ENCODE peak calls at places on chromosomes 4 and X, in nine cellular contexts. Z, L, K, S, J, R, C, A and D are unnamed samples.
A peak's percentile ranks its signal among the peaks of the same experiment; 100 is the strongest.

GRCh38 chrX:153708415-153708814 is 15.8 kb downstream of the BCAP31 start:
- DNase-seq in R (peak; percentile 72), Z (peak; percentile 53), S (peak; percentile 85), L (peak; percentile 78), A (peak; percentile 79), J (no peak), K (peak; percentile 73), C (no peak), D (peak; percentile 70)

GRCh38 chr4:112145820-112146813 is 863 bp downstream of the FAM241A start:
- DNase-seq in K (peak; percentile 65), C (no peak), A (peak; percentile 24), L (peak; percentile 54), J (no peak), S (peak; percentile 82), Z (peak; percentile 41), R (peak; percentile 47), D (no peak)

GRCh38 chrX:65696613-65697012 is 29.2 kb downstream of the MSN start:
- DNase-seq in J (no peak), Z (no peak), K (no peak), S (no peak), L (no peak), A (no peak), R (no peak), C (no peak), D (no peak)

GRCh38 chr4:170093978-170094377 is 4.2 kb upstream of the AADAT start:
- DNase-seq in J (no peak), L (no peak), R (no peak), S (no peak), Z (no peak), K (no peak), A (no peak), C (no peak), D (no peak)

GRCh38 chrX:68186552-68187262 is 246.6 kb downstream of the OPHN1 start:
- DNase-seq in S (no peak), K (no peak), L (no peak), A (peak; percentile 47), Z (no peak), R (no peak), J (no peak), C (no peak), D (no peak)

GRCh38 chrX:153573999-153574398 is 24.9 kb downstream of the CCNQ start:
- DNase-seq in A (no peak), L (no peak), J (no peak), R (no peak), Z (no peak), C (no peak), K (peak; percentile 54), S (no peak), D (no peak)

GRCh38 chrX:95117556-95117955 is 1443.5 kb downstream of the FAM133A start:
- DNase-seq in A (no peak), K (no peak), L (no peak), C (no peak), J (no peak), Z (no peak), S (no peak), R (no peak), D (no peak)

GRCh38 chr4:85862896-85863295 is 387.9 kb downstream of the ARHGAP24 start:
- DNase-seq in R (no peak), J (no peak), K (no peak), C (no peak), A (no peak), Z (no peak), L (no peak), S (no peak), D (no peak)

GRCh38 chr4:14539246-14539645 is 463.0 kb upstream of the CPEB2 start:
- DNase-seq in J (no peak), K (no peak), L (no peak), Z (no peak), A (no peak), S (no peak), R (no peak), C (no peak), D (no peak)

GRCh38 chr4:145954924-145955339 is 16.3 kb upstream of the ZNF827 start:
- DNase-seq in L (peak; percentile 88), J (no peak), Z (no peak), C (peak; percentile 47), K (no peak), A (peak; percentile 96), R (no peak), S (no peak), D (no peak)

GRCh38 chrX:115233497-115234219 is at the start of gene LRCH2:
- DNase-seq in S (peak; percentile 77), Z (peak; percentile 41), K (peak; percentile 55), C (no peak), A (peak; percentile 41), L (peak; percentile 55), R (no peak), J (no peak), D (no peak)

GRCh38 chrX:136086521-136086920 is 60.8 kb upstream of the FHL1 start:
- DNase-seq in K (no peak), R (no peak), C (no peak), S (no peak), J (no peak), A (peak; percentile 24), L (peak; percentile 2), Z (no peak), D (no peak)

GRCh38 chr4:7070729-7071511 is 3.1 kb upstream of the GRPEL1 start:
- DNase-seq in L (peak; percentile 70), Z (peak; percentile 71), R (peak; percentile 89), S (peak; percentile 91), C (peak; percentile 67), J (peak; percentile 88), A (peak; percentile 54), K (peak; percentile 93), D (peak; percentile 85)

GRCh38 chrX:134718329-134719317 is 60.4 kb upstream of the PLAC1 start:
- DNase-seq in J (no peak), K (peak; percentile 8), A (peak; percentile 95), L (peak; percentile 92), Z (peak; percentile 14), S (no peak), R (peak; percentile 68), C (peak; percentile 75), D (no peak)

GRCh38 chrX:71253253-71254091 is 468 bp downstream of the ZMYM3 start:
- DNase-seq in A (peak; percentile 13), J (no peak), Z (peak; percentile 26), C (no peak), L (peak; percentile 48), R (no peak), S (peak; percentile 79), K (peak; percentile 55), D (no peak)

GRCh38 chr4:38673109-38673978 is 9.3 kb downstream of the KLF3 start:
- DNase-seq in L (no peak), K (peak; percentile 62), S (peak; percentile 85), C (no peak), Z (peak; percentile 60), J (no peak), R (peak; percentile 62), A (no peak), D (peak; percentile 71)

GRCh38 chrX:69024931-69025330 is 140.3 kb downstream of the PJA1 start:
- DNase-seq in C (no peak), Z (peak; percentile 65), J (no peak), A (peak; percentile 59), K (peak; percentile 5), S (peak; percentile 91), R (peak; percentile 65), L (peak; percentile 85), D (peak; percentile 75)

GRCh38 chrX:156005144-156005543 is 7.6 kb downstream of the IL9R start:
- DNase-seq in K (no peak), J (no peak), A (no peak), C (no peak), R (no peak), L (no peak), Z (no peak), S (no peak), D (no peak)

GRCh38 chrX:136497556-136498048 is at the start of gene HTATSF1:
- DNase-seq in R (no peak), K (peak; percentile 8), L (no peak), Z (no peak), S (peak; percentile 53), C (no peak), A (no peak), J (no peak), D (no peak)

GRCh38 chr4:86092684-86093083 is 267.2 kb downstream of the MAPK10 start:
- DNase-seq in A (peak; percentile 81), Z (no peak), J (no peak), S (no peak), R (no peak), L (peak; percentile 79), C (no peak), K (no peak), D (no peak)

GRCh38 chrX:123155327-123155726 is 28.8 kb upstream of the GRIA3 start:
- DNase-seq in S (no peak), Z (no peak), A (no peak), C (no peak), R (no peak), L (no peak), K (no peak), J (no peak), D (no peak)
- H3K27me3 ChIP-seq in S (no peaks in the 10 kb centered on the region), Z (no peaks in the 10 kb centered on the region), A (no peaks in the 10 kb centered on the region), C (no peaks in the 10 kb centered on the region), R (no peaks in the 10 kb centered on the region), L (no peaks in the 10 kb centered on the region), K (no peaks in the 10 kb centered on the region), J (no peaks in the 10 kb centered on the region), D (no peaks in the 10 kb centered on the region)

DNA sequence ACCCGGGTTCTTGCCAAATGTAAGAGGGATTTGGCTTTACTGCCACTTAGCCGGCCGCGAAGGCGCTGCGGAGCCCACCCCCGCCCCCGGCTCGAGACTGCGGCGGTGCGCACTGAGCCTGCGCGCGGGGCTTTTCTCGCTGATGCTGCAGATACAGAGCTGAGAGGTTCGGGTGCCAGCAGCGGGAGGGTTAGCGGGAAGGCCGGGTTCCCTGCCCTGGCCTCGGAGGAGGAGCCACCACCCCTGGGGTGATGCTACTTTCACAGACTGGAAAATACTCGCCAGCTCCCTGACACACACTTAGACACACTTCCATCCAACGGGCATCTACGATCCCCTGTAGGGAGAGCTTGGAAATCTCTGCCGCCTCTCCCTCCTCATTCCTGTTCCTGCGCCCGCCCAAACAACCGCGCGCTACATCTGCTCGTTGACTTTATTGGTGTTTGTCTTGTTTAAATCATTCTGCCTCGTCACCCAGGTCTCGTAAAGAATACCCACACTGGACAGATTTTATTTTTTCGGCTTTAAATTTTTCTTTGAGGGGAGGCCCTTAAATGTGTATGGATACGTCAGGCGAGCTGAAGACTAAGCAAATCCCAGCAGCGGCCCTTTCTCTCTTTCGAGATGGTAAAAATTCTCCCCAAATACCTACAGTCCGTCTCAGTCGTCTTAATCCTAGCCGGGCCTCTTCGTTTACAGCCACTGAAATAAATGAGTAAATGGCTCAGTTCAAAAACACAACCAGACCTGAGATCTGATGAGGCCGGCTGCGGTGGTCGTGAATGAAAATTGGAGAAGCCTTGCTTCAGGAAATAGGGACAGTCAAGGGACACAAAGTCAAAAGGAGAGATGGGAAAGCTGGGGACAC is 1.9 kb upstream of the PCDH7 start:
- DNase-seq in R (no peak), Z (peak; percentile 29), J (no peak), K (peak; percentile 71), S (peak; percentile 70), A (peak; percentile 36), C (no peak), L (peak; percentile 24), D (no peak)
- H3K4me3 ChIP-seq in R (no peak overlapping the region), Z (peak overlapping the region; percentile 65), J (peak overlapping the region; percentile 55), K (peak overlapping the region; percentile 96), S (peak overlapping the region; percentile 78), A (peak overlapping the region; percentile 78), C (peak overlapping the region; percentile 59), L (peak overlapping the region; percentile 92), D (peak overlapping the region; percentile 34)

GRCh38 chr4:76989391-76990061 is 40.0 kb downstream of the SEPTIN11 start:
- DNase-seq in L (no peak), K (no peak), C (no peak), A (no peak), J (no peak), Z (no peak), R (no peak), S (no peak), D (no peak)
- H3K4me1 ChIP-seq in L (peaks cover 31% of the 10 kb centered on the region), K (peaks cover 30% of the 10 kb centered on the region), C (peaks cover 5% of the 10 kb centered on the region), A (peaks cover 31% of the 10 kb centered on the region), J (peaks cover 1% of the 10 kb centered on the region), Z (peaks cover 22% of the 10 kb centered on the region), R (peaks cover 18% of the 10 kb centered on the region), S (no peaks in the 10 kb centered on the region), D (peaks cover 38% of the 10 kb centered on the region)

GRCh38 chr4:18203936-18204335 is 182.4 kb upstream of the LCORL start:
- DNase-seq in J (no peak), C (no peak), S (no peak), L (no peak), Z (no peak), A (no peak), R (no peak), K (no peak), D (no peak)
- H3K27me3 ChIP-seq in J (no peaks in the 10 kb centered on the region), C (no peaks in the 10 kb centered on the region), S (no peaks in the 10 kb centered on the region), L (no peaks in the 10 kb centered on the region), Z (no peaks in the 10 kb centered on the region), A (no peaks in the 10 kb centered on the region), R (no peaks in the 10 kb centered on the region), K (no peaks in the 10 kb centered on the region), D (no peaks in the 10 kb centered on the region)